ENCODE peak calls at places on chromosomes 3 and 15, in five cellular contexts. One of them, this sample, is unnamed.

GRCh38 chr15:85620321-85621044 is 174.2 kb downstream of the KLHL25 start:
- DNase-seq in Panc1: no peak
- DNase-seq in AG04449: no peak
- DNase-seq in fibroblast of the aortic adventitia: peak; percentile 86
- DNase-seq in left lung: no peak
- DNase-seq in this sample: peak; percentile 89

GRCh38 chr15:43518073-43518761 is 809 bp downstream of the MAP1A start:
- DNase-seq in AG04449: no peak
- DNase-seq in Panc1: no peak
- DNase-seq in fibroblast of the aortic adventitia: peak; percentile 40
- DNase-seq in left lung: no peak
- DNase-seq in this sample: peak; percentile 41

GRCh38 chr15:45320581-45320980 is 57.8 kb downstream of the GATM start:
- DNase-seq in Panc1: no peak
- DNase-seq in left lung: no peak
- DNase-seq in AG04449: no peak
- DNase-seq in fibroblast of the aortic adventitia: no peak
- DNase-seq in this sample: no peak

GRCh38 chr3:171260899-171261298 is 199.3 kb downstream of the TNIK start:
- DNase-seq in fibroblast of the aortic adventitia: no peak
- DNase-seq in Panc1: no peak
- DNase-seq in AG04449: no peak
- DNase-seq in left lung: no peak
- DNase-seq in this sample: no peak

GRCh38 chr3:118909751-118910150 is 124.9 kb downstream of the IGSF11 start:
- DNase-seq in AG04449: no peak
- DNase-seq in Panc1: no peak
- DNase-seq in fibroblast of the aortic adventitia: no peak
- DNase-seq in left lung: no peak
- DNase-seq in this sample: no peak

GRCh38 chr3:39147711-39148115 is 5.7 kb downstream of the CSRNP1 start:
- DNase-seq in fibroblast of the aortic adventitia: no peak
- DNase-seq in AG04449: no peak
- DNase-seq in left lung: no peak
- DNase-seq in Panc1: no peak
- DNase-seq in this sample: peak; percentile 72

GRCh38 chr3:32181370-32181769 is 57.1 kb upstream of the CMTM8 start:
- DNase-seq in AG04449: no peak
- DNase-seq in fibroblast of the aortic adventitia: no peak
- DNase-seq in left lung: no peak
- DNase-seq in Panc1: no peak
- DNase-seq in this sample: no peak

GRCh38 chr15:74171965-74172541 is 1.5 kb upstream of the ISLR start:
- DNase-seq in Panc1: no peak
- DNase-seq in AG04449: no peak
- DNase-seq in fibroblast of the aortic adventitia: no peak
- DNase-seq in left lung: no peak
- DNase-seq in this sample: peak; percentile 20

GRCh38 chr3:186909078-186909853 is 21.1 kb upstream of the ST6GAL1 start:
- DNase-seq in AG04449: no peak
- DNase-seq in fibroblast of the aortic adventitia: no peak
- DNase-seq in left lung: no peak
- DNase-seq in Panc1: no peak
- DNase-seq in this sample: no peak

GRCh38 chr15:66982250-66982649 is 83.2 kb upstream of the SMAD3 start:
- DNase-seq in AG04449: no peak
- DNase-seq in Panc1: no peak
- DNase-seq in fibroblast of the aortic adventitia: no peak
- DNase-seq in left lung: no peak
- DNase-seq in this sample: no peak

GRCh38 chr15:38226867-38227266 is 25.8 kb upstream of the SPRED1 start:
- DNase-seq in Panc1: peak; percentile 68
- DNase-seq in fibroblast of the aortic adventitia: peak; percentile 82
- DNase-seq in left lung: no peak
- DNase-seq in AG04449: no peak
- DNase-seq in this sample: peak; percentile 76

GRCh38 chr15:91589360-91589759 is 264.1 kb upstream of the SLCO3A1 start:
- DNase-seq in Panc1: no peak
- DNase-seq in AG04449: no peak
- DNase-seq in left lung: no peak
- DNase-seq in fibroblast of the aortic adventitia: no peak
- DNase-seq in this sample: no peak

GRCh38 chr3:8110966-8111798 is 390.4 kb upstream of the LMCD1 start:
- DNase-seq in Panc1: peak; percentile 38
- DNase-seq in left lung: no peak
- DNase-seq in AG04449: no peak
- DNase-seq in fibroblast of the aortic adventitia: peak; percentile 57
- DNase-seq in this sample: peak; percentile 79

GRCh38 chr3:53231532-53232511 is 24.0 kb downstream of the TKT start:
- DNase-seq in left lung: peak; percentile 34
- DNase-seq in Panc1: no peak
- DNase-seq in AG04449: no peak
- DNase-seq in fibroblast of the aortic adventitia: no peak
- DNase-seq in this sample: no peak

GRCh38 chr3:161372321-161373260 is 1.3 kb upstream of the SPTSSB start:
- DNase-seq in fibroblast of the aortic adventitia: no peak
- DNase-seq in left lung: peak; percentile 68
- DNase-seq in AG04449: no peak
- DNase-seq in Panc1: no peak
- DNase-seq in this sample: peak; percentile 6

GRCh38 chr15:60074181-60074885 is 70.2 kb downstream of the FOXB1 start:
- DNase-seq in fibroblast of the aortic adventitia: peak; percentile 49
- DNase-seq in AG04449: no peak
- DNase-seq in Panc1: no peak
- DNase-seq in left lung: no peak
- DNase-seq in this sample: no peak

GRCh38 chr3:39478226-39478625 is 10.7 kb downstream of the MOBP start:
- DNase-seq in fibroblast of the aortic adventitia: no peak
- DNase-seq in AG04449: no peak
- DNase-seq in Panc1: no peak
- DNase-seq in left lung: no peak
- DNase-seq in this sample: no peak

GRCh38 chr3:42119558-42120355 is 28.6 kb downstream of the TRAK1 start:
- DNase-seq in fibroblast of the aortic adventitia: no peak
- DNase-seq in left lung: no peak
- DNase-seq in AG04449: no peak
- DNase-seq in Panc1: no peak
- DNase-seq in this sample: no peak

DNA sequence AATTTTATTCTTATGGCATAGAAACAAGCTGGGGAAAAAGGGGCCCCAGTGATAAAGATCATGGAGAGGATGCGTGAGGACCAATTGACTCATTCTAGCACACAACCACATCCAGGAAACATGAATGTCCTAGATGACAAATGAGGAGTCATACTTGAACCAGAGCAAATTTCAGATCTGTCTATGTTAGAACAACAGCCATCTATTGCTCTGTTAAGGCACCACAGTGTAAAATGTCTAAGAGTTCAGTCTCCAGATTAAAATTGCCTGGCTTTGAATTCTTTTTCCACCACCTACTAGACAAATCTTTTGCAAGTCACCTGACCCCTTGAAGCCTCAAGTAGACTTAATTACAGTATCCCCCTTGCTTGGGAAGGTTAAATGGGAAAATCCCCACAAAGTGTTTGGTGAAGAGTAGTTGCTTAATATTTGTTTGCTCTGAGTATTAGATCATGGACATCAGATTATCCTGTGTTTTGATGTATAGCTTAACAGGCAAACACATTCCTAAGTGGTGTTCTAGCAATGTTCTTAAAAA is 258.7 kb upstream of the TGFBR2 start:
- DNase-seq in AG04449: peak; percentile 64
- DNase-seq in fibroblast of the aortic adventitia: peak; percentile 90
- DNase-seq in left lung: no peak
- DNase-seq in Panc1: peak; percentile 61
- DNase-seq in this sample: peak; percentile 58
- H3K4me3 ChIP-seq in AG04449: no peak overlapping the region
- H3K4me3 ChIP-seq in fibroblast of the aortic adventitia: no peak overlapping the region
- H3K4me3 ChIP-seq in left lung: no peak overlapping the region
- H3K4me3 ChIP-seq in Panc1: no peak overlapping the region
- H3K4me3 ChIP-seq in this sample: no peak overlapping the region

DNA sequence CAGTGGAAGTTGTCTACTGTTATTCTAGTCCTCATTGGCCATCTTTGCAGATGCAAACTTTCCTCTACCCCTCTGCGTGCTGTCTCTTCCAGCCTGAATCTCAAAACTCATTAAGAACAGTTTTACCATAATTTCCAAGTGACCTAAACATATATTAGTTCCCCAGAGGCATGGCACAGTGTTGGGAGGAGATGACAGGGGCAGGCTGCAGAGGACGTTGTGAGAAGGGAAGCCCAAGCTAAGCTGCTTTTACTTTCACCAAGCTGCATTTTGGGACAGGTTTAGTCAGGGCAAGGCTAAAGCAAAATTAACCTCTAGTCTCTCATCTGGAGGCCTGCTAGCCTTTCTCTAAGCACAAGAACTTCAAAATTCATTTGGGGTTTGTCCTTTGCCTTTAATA is 318.6 kb upstream of the SATB1 start:
- DNase-seq in fibroblast of the aortic adventitia: no peak
- DNase-seq in left lung: no peak
- DNase-seq in AG04449: no peak
- DNase-seq in Panc1: no peak
- DNase-seq in this sample: no peak
- H3K4me3 ChIP-seq in fibroblast of the aortic adventitia: no peak overlapping the region
- H3K4me3 ChIP-seq in left lung: no peak overlapping the region
- H3K4me3 ChIP-seq in AG04449: no peak overlapping the region
- H3K4me3 ChIP-seq in Panc1: no peak overlapping the region
- H3K4me3 ChIP-seq in this sample: no peak overlapping the region

DNA sequence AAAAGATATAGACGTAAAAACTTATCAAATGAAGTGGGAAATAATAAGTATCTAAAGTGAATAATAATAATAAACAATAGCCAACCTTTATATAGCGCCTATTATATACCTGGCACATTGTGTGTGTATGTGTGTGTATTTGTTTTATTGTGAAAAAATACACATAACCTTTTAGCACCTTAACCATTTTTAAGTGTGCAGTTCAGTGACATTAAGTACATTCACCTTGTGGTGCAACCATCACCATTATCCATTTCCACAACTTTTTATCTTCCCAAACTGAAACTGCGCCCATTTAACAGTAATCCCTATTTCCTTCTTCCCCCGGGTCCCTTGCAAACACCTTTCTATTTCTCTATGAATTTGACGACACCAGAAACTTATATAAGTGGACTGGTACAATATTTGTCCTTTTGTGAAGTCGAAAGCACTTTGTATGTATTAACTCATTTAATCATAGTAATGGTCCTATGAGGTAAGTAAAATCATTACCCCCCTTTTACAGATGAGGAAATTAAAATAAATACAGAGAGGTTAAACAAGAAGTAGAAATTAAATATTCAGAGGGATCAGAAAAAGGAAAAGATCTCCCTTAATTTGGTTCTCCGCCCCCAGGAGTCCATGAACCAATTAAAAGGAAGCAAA is 33.5 kb downstream of the GJD2 start:
- DNase-seq in fibroblast of the aortic adventitia: no peak
- DNase-seq in left lung: no peak
- DNase-seq in AG04449: no peak
- DNase-seq in Panc1: no peak
- DNase-seq in this sample: no peak
- H3K4me3 ChIP-seq in fibroblast of the aortic adventitia: no peak overlapping the region
- H3K4me3 ChIP-seq in left lung: no peak overlapping the region
- H3K4me3 ChIP-seq in AG04449: no peak overlapping the region
- H3K4me3 ChIP-seq in Panc1: no peak overlapping the region
- H3K4me3 ChIP-seq in this sample: no peak overlapping the region

GRCh38 chr15:96947296-96947695 is 616.8 kb downstream of the NR2F2 start:
- DNase-seq in Panc1: no peak
- DNase-seq in fibroblast of the aortic adventitia: no peak
- DNase-seq in AG04449: no peak
- DNase-seq in left lung: no peak
- DNase-seq in this sample: no peak
- H3K4me3 ChIP-seq in Panc1: no peak overlapping the region
- H3K4me3 ChIP-seq in fibroblast of the aortic adventitia: no peak overlapping the region
- H3K4me3 ChIP-seq in AG04449: no peak overlapping the region
- H3K4me3 ChIP-seq in left lung: no peak overlapping the region
- H3K4me3 ChIP-seq in this sample: peak overlapping the region; percentile 34

GRCh38 chr3:37944243-37944955 is 46.2 kb upstream of the VILL start:
- DNase-seq in AG04449: no peak
- DNase-seq in Panc1: no peak
- DNase-seq in left lung: no peak
- DNase-seq in fibroblast of the aortic adventitia: no peak
- DNase-seq in this sample: no peak
- H3K4me3 ChIP-seq in AG04449: no peak overlapping the region
- H3K4me3 ChIP-seq in Panc1: no peak overlapping the region
- H3K4me3 ChIP-seq in left lung: no peak overlapping the region
- H3K4me3 ChIP-seq in fibroblast of the aortic adventitia: no peak overlapping the region
- H3K4me3 ChIP-seq in this sample: no peak overlapping the region

DNA sequence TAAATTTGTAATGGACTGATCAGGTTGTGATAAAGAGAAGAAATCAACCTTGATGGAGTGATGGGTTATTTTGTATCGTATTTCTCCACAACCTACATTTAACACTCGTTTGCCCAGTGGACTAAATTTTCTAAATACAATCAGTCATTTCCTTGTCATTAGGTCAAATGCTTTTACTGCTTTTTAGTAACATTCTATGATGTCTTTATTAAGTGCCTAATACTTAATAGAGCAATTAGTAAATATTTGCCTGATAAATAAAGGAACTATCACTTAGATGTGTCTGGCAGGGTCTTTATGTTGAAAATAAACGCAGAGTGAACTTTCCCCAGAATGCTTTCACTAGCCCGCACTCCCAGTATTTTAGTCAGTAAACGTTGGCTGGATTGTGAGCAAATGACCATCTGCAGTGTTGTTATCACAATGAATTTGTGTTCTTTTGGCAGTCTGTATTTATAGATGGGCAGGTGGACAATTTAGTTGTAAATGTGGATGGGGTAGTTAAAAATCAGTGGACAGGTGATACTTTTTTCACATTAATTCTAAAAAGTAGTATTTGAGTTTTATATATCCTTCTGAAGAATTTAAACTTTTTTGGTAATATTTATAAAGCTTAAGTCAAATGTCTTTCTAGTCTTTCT is 4.8 kb downstream of the USP3 start:
- DNase-seq in AG04449: no peak
- DNase-seq in left lung: no peak
- DNase-seq in fibroblast of the aortic adventitia: no peak
- DNase-seq in Panc1: no peak
- DNase-seq in this sample: no peak
- H3K4me3 ChIP-seq in AG04449: no peak overlapping the region
- H3K4me3 ChIP-seq in left lung: no peak overlapping the region
- H3K4me3 ChIP-seq in fibroblast of the aortic adventitia: no peak overlapping the region
- H3K4me3 ChIP-seq in Panc1: no peak overlapping the region
- H3K4me3 ChIP-seq in this sample: no peak overlapping the region